ENCODE peak calls at places on chromosomes 12 and 14, in seven cellular contexts. One of them, this sample, is unnamed. For H3K9me3, the result is how much of the 10 kb centered on the place peaks cover.

GRCh38 chr12:85575115-85576096 is 260.8 kb downstream of the RASSF9 start:
- DNase-seq in GM12878: peak
- DNase-seq in H1: no peak
- DNase-seq in K562: peak
- DNase-seq in IMR-90: peak
- DNase-seq in endothelial cell of umbilical vein: peak
- DNase-seq in HepG2: peak
- DNase-seq in this sample: peak

GRCh38 chr14:20489093-20489994 is 16.0 kb upstream of the RNASE10 start:
- DNase-seq in GM12878: peak
- DNase-seq in H1: no peak
- DNase-seq in K562: no peak
- DNase-seq in IMR-90: peak
- DNase-seq in endothelial cell of umbilical vein: no peak
- DNase-seq in HepG2: peak
- DNase-seq in this sample: no peak

GRCh38 chr12:17928708-17929366 is 161.2 kb downstream of the RERGL start:
- DNase-seq in GM12878: no peak
- DNase-seq in H1: peak
- DNase-seq in K562: no peak
- DNase-seq in IMR-90: peak
- DNase-seq in endothelial cell of umbilical vein: peak
- DNase-seq in HepG2: peak
- DNase-seq in this sample: peak

GRCh38 chr12:54261817-54262402 is 18.0 kb downstream of the CBX5 start:
- DNase-seq in GM12878: no peak
- DNase-seq in H1: no peak
- DNase-seq in K562: no peak
- DNase-seq in IMR-90: no peak
- DNase-seq in endothelial cell of umbilical vein: no peak
- DNase-seq in HepG2: no peak
- DNase-seq in this sample: no peak

GRCh38 chr12:34599530-34600513 is 577.5 kb downstream of the ALG10 start:
- DNase-seq in GM12878: no peak
- DNase-seq in H1: no peak
- DNase-seq in K562: no peak
- DNase-seq in IMR-90: no peak
- DNase-seq in endothelial cell of umbilical vein: no peak
- DNase-seq in HepG2: no peak
- DNase-seq in this sample: no peak

GRCh38 chr12:121793501-121793835 is at the start of gene RHOF:
- DNase-seq in GM12878: no peak
- DNase-seq in H1: no peak
- DNase-seq in K562: no peak
- DNase-seq in IMR-90: no peak
- DNase-seq in endothelial cell of umbilical vein: no peak
- DNase-seq in HepG2: no peak
- DNase-seq in this sample: no peak

GRCh38 chr14:25537846-25538455 is 488.0 kb upstream of the STXBP6 start:
- DNase-seq in GM12878: no peak
- DNase-seq in H1: peak
- DNase-seq in K562: peak
- DNase-seq in IMR-90: no peak
- DNase-seq in endothelial cell of umbilical vein: no peak
- DNase-seq in HepG2: peak
- DNase-seq in this sample: no peak

GRCh38 chr12:47184229-47184628 is 104.5 kb upstream of the AMIGO2 start:
- DNase-seq in GM12878: no peak
- DNase-seq in H1: no peak
- DNase-seq in K562: no peak
- DNase-seq in IMR-90: no peak
- DNase-seq in endothelial cell of umbilical vein: no peak
- DNase-seq in HepG2: no peak
- DNase-seq in this sample: no peak

GRCh38 chr14:69040343-69040742 is 61.2 kb upstream of the ACTN1 start:
- DNase-seq in GM12878: no peak
- DNase-seq in H1: no peak
- DNase-seq in K562: no peak
- DNase-seq in IMR-90: no peak
- DNase-seq in endothelial cell of umbilical vein: no peak
- DNase-seq in HepG2: no peak
- DNase-seq in this sample: no peak

GRCh38 chr12:31017535-31017934 is 56.1 kb upstream of the DDX11 start:
- DNase-seq in GM12878: no peak
- DNase-seq in H1: no peak
- DNase-seq in K562: no peak
- DNase-seq in IMR-90: no peak
- DNase-seq in endothelial cell of umbilical vein: peak
- DNase-seq in HepG2: no peak
- DNase-seq in this sample: no peak

GRCh38 chr12:109393437-109394345 is 46.0 kb downstream of the MYO1H start:
- DNase-seq in GM12878: no peak
- DNase-seq in H1: no peak
- DNase-seq in K562: peak
- DNase-seq in IMR-90: peak
- DNase-seq in endothelial cell of umbilical vein: peak
- DNase-seq in HepG2: peak
- DNase-seq in this sample: peak

GRCh38 chr14:95206534-95206933 is 49.2 kb upstream of the DICER1 start:
- DNase-seq in GM12878: no peak
- DNase-seq in H1: no peak
- DNase-seq in K562: no peak
- DNase-seq in IMR-90: no peak
- DNase-seq in endothelial cell of umbilical vein: no peak
- DNase-seq in HepG2: no peak
- DNase-seq in this sample: no peak

GRCh38 chr12:116882742-116883141 is 1.5 kb upstream of the HRK start:
- DNase-seq in GM12878: no peak
- DNase-seq in H1: no peak
- DNase-seq in K562: no peak
- DNase-seq in IMR-90: peak
- DNase-seq in endothelial cell of umbilical vein: peak
- DNase-seq in HepG2: no peak
- DNase-seq in this sample: no peak

GRCh38 chr14:50319293-50319692 is 7.2 kb downstream of the DMAC2L start:
- DNase-seq in GM12878: no peak
- DNase-seq in H1: no peak
- DNase-seq in K562: no peak
- DNase-seq in IMR-90: peak
- DNase-seq in endothelial cell of umbilical vein: no peak
- DNase-seq in HepG2: no peak
- DNase-seq in this sample: no peak

GRCh38 chr14:20413785-20414117 is 450 bp upstream of the TEP1 start:
- DNase-seq in GM12878: no peak
- DNase-seq in H1: no peak
- DNase-seq in K562: no peak
- DNase-seq in IMR-90: no peak
- DNase-seq in endothelial cell of umbilical vein: peak
- DNase-seq in HepG2: no peak
- DNase-seq in this sample: no peak

GRCh38 chr14:32012062-32012461 is 65.0 kb upstream of the ARHGAP5 start:
- DNase-seq in GM12878: no peak
- DNase-seq in H1: no peak
- DNase-seq in K562: no peak
- DNase-seq in IMR-90: no peak
- DNase-seq in endothelial cell of umbilical vein: no peak
- DNase-seq in HepG2: no peak
- DNase-seq in this sample: no peak

GRCh38 chr14:81464253-81465001 is 64.3 kb upstream of the STON2 start:
- DNase-seq in GM12878: peak
- DNase-seq in H1: peak
- DNase-seq in K562: peak
- DNase-seq in IMR-90: peak
- DNase-seq in endothelial cell of umbilical vein: peak
- DNase-seq in HepG2: peak
- DNase-seq in this sample: peak
- H2AFZ ChIP-seq in GM12878: peak
- H2AFZ ChIP-seq in H1: peak
- H2AFZ ChIP-seq in K562: peak
- H2AFZ ChIP-seq in IMR-90: peak
- H2AFZ ChIP-seq in endothelial cell of umbilical vein: peak
- H2AFZ ChIP-seq in HepG2: peak
- H2AFZ ChIP-seq in this sample: peak

GRCh38 chr12:123389560-123390351 is 5.8 kb downstream of the KMT5A start:
- DNase-seq in GM12878: no peak
- DNase-seq in H1: no peak
- DNase-seq in K562: peak
- DNase-seq in IMR-90: no peak
- DNase-seq in endothelial cell of umbilical vein: peak
- DNase-seq in HepG2: peak
- DNase-seq in this sample: no peak
- TF ChIP-seq POLR2A in GM12878: peak
- TF ChIP-seq POLR2A in H1: no peak
- TF ChIP-seq POLR2A in K562: peak
- TF ChIP-seq POLR2A in IMR-90: no peak
- TF ChIP-seq POLR2A in endothelial cell of umbilical vein: no peak
- TF ChIP-seq POLR2A in HepG2: peak
- TF ChIP-seq POLR2A in this sample: no peak

GRCh38 chr14:60647837-60648168 is 1.5 kb downstream of the SIX1 start:
- DNase-seq in GM12878: no peak
- DNase-seq in H1: no peak
- DNase-seq in K562: no peak
- DNase-seq in IMR-90: no peak
- DNase-seq in endothelial cell of umbilical vein: no peak
- DNase-seq in HepG2: no peak
- DNase-seq in this sample: no peak
- H3K9me3 ChIP-seq in GM12878: under half
- H3K9me3 ChIP-seq in H1: under half
- H3K9me3 ChIP-seq in K562: under half
- H3K9me3 ChIP-seq in IMR-90: under half
- H3K9me3 ChIP-seq in endothelial cell of umbilical vein: under half
- H3K9me3 ChIP-seq in HepG2: under half
- H3K9me3 ChIP-seq in this sample: under half

GRCh38 chr12:89451876-89452275 is 72.7 kb downstream of the GALNT4 start:
- DNase-seq in GM12878: no peak
- DNase-seq in H1: peak
- DNase-seq in K562: no peak
- DNase-seq in IMR-90: peak
- DNase-seq in endothelial cell of umbilical vein: peak
- DNase-seq in HepG2: no peak
- DNase-seq in this sample: no peak
- H2AFZ ChIP-seq in GM12878: no peak
- H2AFZ ChIP-seq in H1: no peak
- H2AFZ ChIP-seq in K562: peak
- H2AFZ ChIP-seq in IMR-90: peak
- H2AFZ ChIP-seq in endothelial cell of umbilical vein: peak
- H2AFZ ChIP-seq in HepG2: no peak
- H2AFZ ChIP-seq in this sample: no peak

DNA sequence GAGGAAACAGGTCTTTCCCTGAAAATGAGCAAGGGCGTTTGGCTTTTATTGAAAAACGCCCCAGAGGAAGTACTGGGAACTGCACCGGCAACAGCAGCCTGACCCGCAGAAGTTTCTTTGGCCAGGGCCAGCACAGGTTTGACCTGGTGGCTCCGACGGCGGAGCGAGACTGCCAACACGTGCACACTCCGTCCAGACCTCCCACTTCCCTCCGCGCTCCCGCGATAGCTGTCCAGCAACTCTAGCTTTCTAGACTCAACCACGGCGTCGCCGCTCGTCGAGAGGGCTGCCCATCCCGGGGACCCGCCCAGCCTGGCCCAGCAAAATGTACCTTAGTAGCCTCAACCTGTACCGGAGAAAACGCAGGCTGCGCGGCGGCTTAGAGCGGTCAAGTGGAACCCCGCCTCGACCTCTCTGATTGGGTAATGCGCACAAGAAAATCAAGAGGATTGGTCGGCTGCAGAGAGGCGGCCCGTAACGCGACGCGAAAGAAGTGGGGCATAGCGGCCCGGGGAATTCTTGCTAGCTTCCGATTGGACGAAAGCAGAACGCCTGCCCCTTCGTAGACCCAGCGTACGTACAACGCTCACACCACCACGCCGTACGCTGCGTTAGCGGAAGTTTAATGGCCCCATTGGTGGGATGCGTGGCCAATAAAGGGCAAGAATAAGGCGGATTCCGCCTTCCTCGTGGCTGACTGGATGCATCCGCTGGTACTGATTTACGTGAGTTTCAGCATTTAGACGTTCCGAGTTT is at the start of gene WDR89:
- DNase-seq in GM12878: peak
- DNase-seq in H1: peak
- DNase-seq in K562: peak
- DNase-seq in IMR-90: peak
- DNase-seq in endothelial cell of umbilical vein: peak
- DNase-seq in HepG2: peak
- DNase-seq in this sample: peak
- TF ChIP-seq POLR2A in GM12878: peak
- TF ChIP-seq POLR2A in H1: peak
- TF ChIP-seq POLR2A in K562: peak
- TF ChIP-seq POLR2A in IMR-90: peak
- TF ChIP-seq POLR2A in endothelial cell of umbilical vein: peak
- TF ChIP-seq POLR2A in HepG2: peak
- TF ChIP-seq POLR2A in this sample: no peak

GRCh38 chr14:88312262-88312661 is 10.8 kb downstream of the KCNK10 start:
- DNase-seq in GM12878: no peak
- DNase-seq in H1: no peak
- DNase-seq in K562: no peak
- DNase-seq in IMR-90: no peak
- DNase-seq in endothelial cell of umbilical vein: no peak
- DNase-seq in HepG2: no peak
- DNase-seq in this sample: no peak
- H3K9me3 ChIP-seq in GM12878: under half
- H3K9me3 ChIP-seq in H1: under half
- H3K9me3 ChIP-seq in K562: under half
- H3K9me3 ChIP-seq in IMR-90: under half
- H3K9me3 ChIP-seq in endothelial cell of umbilical vein: under half
- H3K9me3 ChIP-seq in HepG2: under half
- H3K9me3 ChIP-seq in this sample: under half

GRCh38 chr12:3171195-3171591 is 94.0 kb downstream of the TSPAN9 start:
- DNase-seq in GM12878: no peak
- DNase-seq in H1: no peak
- DNase-seq in K562: no peak
- DNase-seq in IMR-90: peak
- DNase-seq in endothelial cell of umbilical vein: no peak
- DNase-seq in HepG2: peak
- DNase-seq in this sample: no peak

GRCh38 chr12:3167636-3168035 is 90.5 kb downstream of the TSPAN9 start:
- DNase-seq in GM12878: no peak
- DNase-seq in H1: no peak
- DNase-seq in K562: no peak
- DNase-seq in IMR-90: no peak
- DNase-seq in endothelial cell of umbilical vein: no peak
- DNase-seq in HepG2: no peak
- DNase-seq in this sample: no peak

GRCh38 chr12:3168223-3168770 is 91.1 kb downstream of the TSPAN9 start:
- DNase-seq in GM12878: no peak
- DNase-seq in H1: no peak
- DNase-seq in K562: no peak
- DNase-seq in IMR-90: no peak
- DNase-seq in endothelial cell of umbilical vein: no peak
- DNase-seq in HepG2: no peak
- DNase-seq in this sample: no peak

GRCh38 chr12:3170423-3171194 is 93.4 kb downstream of the TSPAN9 start:
- DNase-seq in GM12878: no peak
- DNase-seq in H1: no peak
- DNase-seq in K562: no peak
- DNase-seq in IMR-90: peak
- DNase-seq in endothelial cell of umbilical vein: peak
- DNase-seq in HepG2: no peak
- DNase-seq in this sample: peak

GRCh38 chr12:3168775-3169221 is 91.6 kb downstream of the TSPAN9 start:
- DNase-seq in GM12878: no peak
- DNase-seq in H1: peak
- DNase-seq in K562: no peak
- DNase-seq in IMR-90: peak
- DNase-seq in endothelial cell of umbilical vein: no peak
- DNase-seq in HepG2: no peak
- DNase-seq in this sample: peak
- H2AFZ ChIP-seq in GM12878: no peak
- H2AFZ ChIP-seq in H1: no peak
- H2AFZ ChIP-seq in K562: no peak
- H2AFZ ChIP-seq in IMR-90: peak
- H2AFZ ChIP-seq in endothelial cell of umbilical vein: no peak
- H2AFZ ChIP-seq in HepG2: no peak
- H2AFZ ChIP-seq in this sample: no peak